ENCODE peak calls at places on chromosomes 12 and 14, in seven cellular contexts. U, K, E, F, C, J and G are unnamed samples.

GRCh38 chr12:46914336-46914735 is 88.5 kb upstream of the SLC38A4 start:
- DNase-seq in U (no peak), K (no peak), E (no peak), F (no peak), C (no peak), J (no peak), G (no peak)

GRCh38 chr14:29528889-29529288 is 398.8 kb downstream of the PRKD1 start:
- DNase-seq in U (no peak), K (no peak), E (no peak), F (no peak), C (no peak), J (no peak), G (no peak)

GRCh38 chr12:65840793-65841670 is 16.7 kb downstream of the HMGA2 start:
- DNase-seq in U (no peak), K (no peak), E (no peak), F (peak), C (no peak), J (no peak), G (no peak)

GRCh38 chr12:111747333-111747732 is 19.4 kb upstream of the ALDH2 start:
- DNase-seq in U (no peak), K (no peak), E (no peak), F (no peak), C (no peak), J (no peak), G (no peak)

GRCh38 chr14:71776463-71777359 is 155.5 kb upstream of the RGS6 start:
- DNase-seq in U (no peak), K (no peak), E (no peak), F (no peak), C (no peak), J (peak), G (no peak)

GRCh38 chr12:100573168-100573498 is 351 bp upstream of the GAS2L3 start:
- DNase-seq in U (no peak), K (no peak), E (no peak), F (no peak), C (no peak), J (no peak), G (no peak)

GRCh38 chr14:73227812-73228781 is 9.2 kb upstream of the PAPLN start:
- DNase-seq in U (no peak), K (no peak), E (peak), F (peak), C (peak), J (no peak), G (peak)

GRCh38 chr14:105065280-105066228 is at the start of gene GPR132:
- DNase-seq in U (no peak), K (peak), E (peak), F (peak), C (peak), J (peak), G (no peak)

GRCh38 chr14:30988509-30988908 is 36.9 kb upstream of the AP4S1 start:
- DNase-seq in U (no peak), K (no peak), E (no peak), F (no peak), C (no peak), J (no peak), G (no peak)

GRCh38 chr12:39605996-39606395 is 13.6 kb downstream of the ABCD2 start:
- DNase-seq in U (no peak), K (no peak), E (peak), F (no peak), C (no peak), J (no peak), G (no peak)

GRCh38 chr12:92047058-92047826 is 98.4 kb downstream of the BTG1 start:
- DNase-seq in U (no peak), K (no peak), E (no peak), F (no peak), C (no peak), J (peak), G (no peak)

GRCh38 chr12:94616217-94616729 is 34.1 kb downstream of the TMCC3 start:
- DNase-seq in U (no peak), K (no peak), E (peak), F (peak), C (peak), J (no peak), G (no peak)

GRCh38 chr12:52215587-52216031 is 17.4 kb upstream of the KRT7 start:
- DNase-seq in U (no peak), K (no peak), E (peak), F (no peak), C (no peak), J (no peak), G (peak)

GRCh38 chr12:106110626-106111300 is 28.0 kb downstream of the NUAK1 start:
- DNase-seq in U (no peak), K (no peak), E (no peak), F (no peak), C (no peak), J (no peak), G (no peak)

GRCh38 chr14:97779140-97779539 is 982.0 kb downstream of the VRK1 start:
- DNase-seq in U (no peak), K (no peak), E (no peak), F (no peak), C (no peak), J (no peak), G (no peak)

GRCh38 chr12:109686523-109686922 is 27.1 kb upstream of the FAM222A start:
- DNase-seq in U (no peak), K (no peak), E (no peak), F (no peak), C (no peak), J (no peak), G (no peak)

GRCh38 chr12:7716391-7716790 is 5.2 kb downstream of the DPPA3 start:
- DNase-seq in U (no peak), K (no peak), E (peak), F (no peak), C (no peak), J (no peak), G (no peak)

GRCh38 chr14:96274122-96274910 is 18.3 kb downstream of the BDKRB1 start:
- DNase-seq in U (peak), K (no peak), E (no peak), F (no peak), C (no peak), J (no peak), G (no peak)

GRCh38 chr12:14958361-14959125 is 2.9 kb downstream of the ARHGDIB start:
- DNase-seq in U (no peak), K (no peak), E (no peak), F (no peak), C (no peak), J (no peak), G (no peak)

GRCh38 chr12:79850610-79851299 is 84.1 kb downstream of the PPP1R12A start:
- DNase-seq in U (no peak), K (no peak), E (no peak), F (no peak), C (no peak), J (no peak), G (no peak)

GRCh38 chr14:81819910-81820309 is 286.3 kb upstream of the SEL1L start:
- DNase-seq in U (no peak), K (no peak), E (no peak), F (no peak), C (no peak), J (no peak), G (no peak)

GRCh38 chr14:29235991-29236390 is 469.4 kb downstream of the FOXG1 start:
- DNase-seq in U (no peak), K (no peak), E (no peak), F (no peak), C (no peak), J (no peak), G (no peak)

GRCh38 chr14:22190411-22191191 is 398.4 kb downstream of the DAD1 start:
- DNase-seq in U (no peak), K (no peak), E (peak), F (no peak), C (no peak), J (no peak), G (no peak)

GRCh38 chr14:71165121-71165574 is 257.9 kb downstream of the PCNX1 start:
- DNase-seq in U (no peak), K (no peak), E (peak), F (no peak), C (no peak), J (no peak), G (no peak)

GRCh38 chr12:124940393-124941169 is 26.1 kb upstream of the UBC start:
- DNase-seq in U (peak), K (peak), E (peak), F (peak), C (peak), J (peak), G (no peak)

GRCh38 chr14:22598896-22599244 is 770 bp downstream of the ABHD4 start:
- DNase-seq in U (no peak), K (no peak), E (peak), F (no peak), C (peak), J (peak), G (peak)

GRCh38 chr14:104680056-104680805 is 9.2 kb upstream of the INF2 start:
- DNase-seq in U (peak), K (no peak), E (peak), F (no peak), C (peak), J (no peak), G (peak)

GRCh38 chr12:3901116-3901515 is 27.9 kb upstream of the PARP11 start:
- DNase-seq in U (no peak), K (no peak), E (no peak), F (no peak), C (no peak), J (no peak), G (no peak)

GRCh38 chr12:46744256-46744655 is 81.5 kb downstream of the SLC38A4 start:
- DNase-seq in U (peak), K (no peak), E (no peak), F (no peak), C (no peak), J (no peak), G (no peak)

GRCh38 chr12:70920891-70921290 is 353 bp upstream of the PTPRR start:
- DNase-seq in U (no peak), K (no peak), E (no peak), F (peak), C (no peak), J (no peak), G (no peak)

GRCh38 chr12:2397356-2398045 is 344.7 kb downstream of the CACNA1C start:
- DNase-seq in U (no peak), K (no peak), E (peak), F (no peak), C (peak), J (no peak), G (no peak)